ENCODE peak calls at places on chromosomes 6 and 20, in four cellular contexts. H, I, P and G are unnamed samples.

GRCh38 chr20:6590891-6591679 is 176.4 kb upstream of the BMP2 start:
- DNase-seq in I (no peak), P (no peak), H (no peak), G (no peak)

GRCh38 chr6:52725133-52725529 is 38.1 kb downstream of the GSTA2 start:
- DNase-seq in P (no peak), H (no peak), I (no peak), G (no peak)

GRCh38 chr6:9250852-9251251 is 815.5 kb upstream of the SLC35B3 start:
- DNase-seq in I (peak; percentile 16), H (peak; percentile 63), P (no peak), G (peak; percentile 67)

GRCh38 chr6:72966628-72967280 is 258.5 kb downstream of the KHDC1L start:
- DNase-seq in P (no peak), H (no peak), I (no peak), G (no peak)

GRCh38 chr20:19047040-19047950 is 165.1 kb upstream of the SLC24A3 start:
- DNase-seq in I (no peak), H (no peak), P (no peak), G (no peak)

GRCh38 chr20:6718660-6719059 is 48.8 kb upstream of the BMP2 start:
- DNase-seq in I (no peak), H (no peak), P (no peak), G (no peak)

GRCh38 chr6:167574431-167575097 is 249.7 kb downstream of the TTLL2 start:
- DNase-seq in P (no peak), H (no peak), I (no peak), G (no peak)

GRCh38 chr20:10462516-10462915 is 27.4 kb downstream of the SLX4IP start:
- DNase-seq in I (no peak), P (no peak), H (no peak), G (no peak)

GRCh38 chr6:9699890-9700289 is 715.0 kb downstream of the TFAP2A start:
- DNase-seq in P (no peak), H (no peak), I (no peak), G (no peak)

GRCh38 chr6:132931313-132931712 is 116.9 kb downstream of the RPS12 start:
- DNase-seq in P (no peak), H (no peak), I (no peak), G (no peak)

GRCh38 chr6:7115452-7116223 is 7.9 kb downstream of the RREB1 start:
- DNase-seq in I (no peak), P (no peak), H (no peak), G (no peak)

GRCh38 chr6:149683256-149683860 is 34.5 kb downstream of the LATS1 start:
- DNase-seq in P (no peak), I (no peak), H (no peak), G (no peak)

GRCh38 chr6:33505544-33506330 is 51.4 kb downstream of the ZBTB9 start:
- DNase-seq in H (no peak), P (no peak), I (no peak), G (no peak)

GRCh38 chr6:38638941-38639497 is 710 bp downstream of the BTBD9 start:
- DNase-seq in I (peak; percentile 37), P (peak; percentile 43), H (peak; percentile 3), G (no peak)

GRCh38 chr6:33802186-33803061 is 1.4 kb downstream of the MLN start:
- DNase-seq in P (no peak), H (no peak), I (no peak), G (no peak)

GRCh38 chr20:9474835-9475413 is 39.5 kb upstream of the LAMP5 start:
- DNase-seq in H (no peak), P (no peak), I (no peak), G (no peak)

GRCh38 chr6:6420097-6420496 is 99.6 kb upstream of the F13A1 start:
- DNase-seq in P (no peak), I (no peak), H (no peak), G (no peak)

GRCh38 chr6:143747347-143747842 is 69.6 kb downstream of the PHACTR2 start:
- DNase-seq in I (peak; percentile 81), H (no peak), P (peak; percentile 53), G (no peak)
- TF ChIP-seq TCF7L2 in I (peak; percentile 78), H (no peak), P (no peak), G (no peak)

GRCh38 chr6:116404706-116405105 is 34.0 kb downstream of the DSE start:
- DNase-seq in P (no peak), H (no peak), I (no peak), G (no peak)
- H3K4me1 ChIP-seq in P (peaks cover 9% of the 10 kb centered on the region), H (peaks cover 11% of the 10 kb centered on the region), I (no peaks in the 10 kb centered on the region), G (no peaks in the 10 kb centered on the region)

DNA sequence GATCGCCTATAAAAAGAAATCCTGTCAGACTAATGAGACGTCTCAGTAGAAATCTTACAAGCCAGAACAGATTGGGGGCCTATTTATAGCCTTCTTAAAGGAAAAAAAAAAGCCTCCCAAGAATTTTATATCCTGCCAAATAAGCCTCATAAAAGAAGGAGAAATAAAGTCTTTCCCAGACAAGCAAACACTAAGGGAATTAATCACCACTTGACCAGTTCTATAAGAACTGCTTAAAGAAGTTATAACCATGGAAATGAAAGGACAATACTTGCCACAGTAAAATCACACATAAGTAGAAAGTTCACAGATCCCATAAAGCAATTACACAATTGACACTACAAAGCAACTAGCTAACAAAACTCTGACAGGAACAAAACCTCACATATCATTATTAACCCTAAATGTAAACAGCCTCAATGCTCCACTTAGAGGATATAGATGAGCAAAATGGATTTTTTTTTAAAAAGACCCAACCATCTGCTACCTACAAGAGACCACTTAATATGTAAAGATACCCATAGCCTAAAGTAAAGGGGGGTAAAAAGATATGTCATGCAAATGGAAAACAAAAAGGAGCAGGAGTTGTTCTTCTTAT is 13.4 kb downstream of the SLC22A16 start:
- DNase-seq in H (no peak), P (no peak), I (no peak), G (no peak)
- TF ChIP-seq TCF7L2 in H (no peak), P (no peak), I (no peak), G (no peak)

DNA sequence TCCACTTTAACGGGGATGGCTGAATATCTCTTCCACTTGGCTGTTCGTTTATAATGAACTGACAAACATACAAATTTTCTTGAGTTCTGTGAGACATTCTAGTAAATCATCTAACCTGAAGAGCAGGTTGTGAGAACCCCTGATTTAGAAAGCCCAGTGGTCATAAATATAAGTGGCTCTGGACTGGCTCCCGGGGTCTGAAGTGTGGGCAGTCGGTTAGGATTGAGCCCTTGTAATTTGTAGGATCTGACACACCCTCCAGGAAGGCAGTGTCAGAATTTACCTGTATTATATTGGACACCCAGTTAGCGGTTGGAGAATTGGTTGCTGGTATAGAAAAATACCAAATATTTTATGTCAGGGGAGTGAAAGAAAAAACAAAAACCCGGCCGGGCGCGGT is 6.8 kb upstream of the GMEB2 start:
- DNase-seq in P (no peak), I (no peak), H (no peak), G (no peak)
- H3K4me1 ChIP-seq in P (peaks cover 3% of the 10 kb centered on the region), I (peaks cover 28% of the 10 kb centered on the region), H (peaks cover 3% of the 10 kb centered on the region), G (peaks cover 2% of the 10 kb centered on the region)

DNA sequence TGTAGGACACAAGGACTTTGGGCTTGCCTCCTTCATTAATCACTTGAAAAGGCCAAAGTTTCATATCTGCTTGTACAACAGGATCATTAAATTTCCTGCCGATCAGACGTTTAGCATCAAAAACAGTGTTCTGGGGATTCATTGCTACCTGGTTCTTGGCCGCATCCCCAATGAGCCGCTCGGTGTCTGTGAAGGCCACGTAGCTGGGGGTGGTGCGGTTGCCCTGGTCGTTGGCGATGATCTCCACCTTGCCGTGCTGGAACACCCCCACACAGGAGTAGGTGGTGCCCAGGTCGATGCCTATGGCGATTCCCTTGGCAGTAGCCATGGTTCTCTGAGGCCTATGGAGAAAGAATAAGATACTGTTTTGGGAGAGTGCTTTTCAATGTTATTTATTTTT is 3.4 kb downstream of the HSPA1L start:
- DNase-seq in I (no peak), H (no peak), P (no peak), G (no peak)
- TF ChIP-seq TCF7L2 in I (no peak), H (no peak), P (no peak), G (no peak)

DNA sequence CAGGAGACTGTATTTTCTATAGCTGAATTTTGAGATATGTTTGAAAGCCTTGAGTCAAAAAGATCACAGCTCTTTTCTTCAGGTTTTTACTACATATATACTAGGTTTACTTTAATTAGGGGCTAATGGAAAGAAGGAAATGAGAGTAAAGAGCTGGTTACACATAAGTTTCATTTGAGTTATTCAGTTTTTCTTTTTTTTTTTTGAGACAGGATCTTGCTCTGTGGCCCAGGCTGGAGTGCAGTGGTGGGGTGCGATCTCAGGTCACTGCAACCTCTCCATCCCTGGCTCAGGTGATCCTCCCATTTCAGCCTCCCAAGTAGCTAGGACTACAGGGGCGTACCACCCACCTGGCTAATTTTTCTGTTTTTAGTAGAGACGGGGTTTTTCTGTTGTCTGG is 4.8 kb downstream of the ARFGEF2 start:
- DNase-seq in H (no peak), I (no peak), P (no peak), G (no peak)
- H3K4me1 ChIP-seq in H (peaks cover 15% of the 10 kb centered on the region), I (peaks cover 64% of the 10 kb centered on the region), P (peaks cover 43% of the 10 kb centered on the region), G (peaks cover 17% of the 10 kb centered on the region)

GRCh38 chr6:30060634-30060981 is 457 bp upstream of the POLR1H start:
- DNase-seq in P (peak; percentile 56), H (no peak), I (no peak), G (no peak)
- TF ChIP-seq TCF7L2 in P (no peak), H (no peak), I (no peak), G (no peak)

GRCh38 chr6:26031595-26032386 is 55.4 kb upstream of the HFE start:
- DNase-seq in H (peak; percentile 99), P (peak; percentile 82), I (peak; percentile 100), G (peak; percentile 98)
- H3K4me1 ChIP-seq in H (peaks cover 51% of the 10 kb centered on the region), P (peaks cover 42% of the 10 kb centered on the region), I (peaks cover 37% of the 10 kb centered on the region), G (peaks cover 42% of the 10 kb centered on the region)